ENCODE peak calls at places on chromosome 5, in four cellular contexts. C, R, M and L are unnamed samples.

GRCh38 chr5:50699737-50700136 is 33.3 kb downstream of the PARP8 start:
- DNase-seq in C (no peak), R (no peak), M (no peak), L (no peak)

GRCh38 chr5:5492087-5492933 is 69.8 kb downstream of the ICE1 start:
- DNase-seq in C (peak; percentile 52), R (peak; percentile 93), M (peak; percentile 26), L (no peak)

GRCh38 chr5:1227669-1228068 is 2.5 kb downstream of the SLC6A18 start:
- DNase-seq in C (peak; percentile 44), R (peak; percentile 36), M (no peak), L (no peak)

GRCh38 chr5:82641362-82641988 is 363.3 kb upstream of the RPS23 start:
- DNase-seq in C (peak; percentile 45), R (peak; percentile 75), M (peak; percentile 93), L (peak; percentile 83)

GRCh38 chr5:34618666-34619065 is 37.5 kb upstream of the RAI14 start:
- DNase-seq in C (no peak), R (no peak), M (no peak), L (no peak)

GRCh38 chr5:67693956-67694564 is 497.5 kb upstream of the CD180 start:
- DNase-seq in C (no peak), R (no peak), M (no peak), L (no peak)

GRCh38 chr5:107248065-107248695 is 422.6 kb downstream of the EFNA5 start:
- DNase-seq in C (peak; percentile 14), R (peak; percentile 41), M (no peak), L (no peak)

GRCh38 chr5:173715607-173716006 is 99.2 kb upstream of the BOD1 start:
- DNase-seq in C (no peak), R (no peak), M (no peak), L (no peak)

GRCh38 chr5:1917830-1918487 is 35.2 kb upstream of the IRX4 start:
- DNase-seq in C (no peak), R (no peak), M (no peak), L (no peak)

GRCh38 chr5:15831408-15831807 is 331.4 kb downstream of the FBXL7 start:
- DNase-seq in C (no peak), R (no peak), M (peak; percentile 17), L (no peak)

GRCh38 chr5:163458778-163459405 is 1.0 kb downstream of the NUDCD2 start:
- DNase-seq in C (no peak), R (no peak), M (no peak), L (no peak)

GRCh38 chr5:42962139-42962538 is 78.0 kb downstream of the ANXA2R start:
- DNase-seq in C (no peak), R (no peak), M (no peak), L (no peak)

GRCh38 chr5:156326718-156327259 is at the start of gene SGCD:
- DNase-seq in C (peak; percentile 10), R (no peak), M (peak; percentile 79), L (peak; percentile 61)

GRCh38 chr5:179840766-179841165 is 17.9 kb downstream of the MRNIP start:
- DNase-seq in C (no peak), R (no peak), M (no peak), L (no peak)

GRCh38 chr5:125042243-125042887 is 295.9 kb upstream of the ZNF608 start:
- DNase-seq in C (no peak), R (no peak), M (no peak), L (no peak)

GRCh38 chr5:157167219-157167621 is 1.2 kb upstream of the GARIN3 start:
- DNase-seq in C (no peak), R (no peak), M (no peak), L (no peak)

GRCh38 chr5:67200809-67201562 is 4.4 kb upstream of the CD180 start:
- DNase-seq in C (no peak), R (no peak), M (no peak), L (no peak)

GRCh38 chr5:27129926-27130325 is 91.5 kb upstream of the CDH9 start:
- DNase-seq in C (no peak), R (no peak), M (no peak), L (no peak)

GRCh38 chr5:52705720-52706119 is 82.0 kb upstream of the ITGA1 start:
- DNase-seq in C (no peak), R (no peak), M (no peak), L (no peak)

GRCh38 chr5:139658501-139658927 is 10.4 kb downstream of the CXXC5 start:
- DNase-seq in C (no peak), R (no peak), M (no peak), L (no peak)

GRCh38 chr5:147068998-147069397 is 165.8 kb upstream of the STK32A start:
- DNase-seq in C (no peak), R (no peak), M (no peak), L (no peak)

GRCh38 chr5:139762624-139763170 is 32.9 kb upstream of the PSD2 start:
- DNase-seq in C (no peak), R (no peak), M (no peak), L (no peak)

GRCh38 chr5:59622848-59623247 is 270.7 kb downstream of the PDE4D start:
- DNase-seq in C (no peak), R (no peak), M (no peak), L (no peak)

GRCh38 chr5:159096555-159097460 is 2.9 kb downstream of the EBF1 start:
- DNase-seq in C (no peak), R (no peak), M (no peak), L (no peak)

GRCh38 chr5:180135128-180135955 is 63.8 kb upstream of the RNF130 start:
- DNase-seq in C (no peak), R (no peak), M (no peak), L (peak; percentile 21)

GRCh38 chr5:75052461-75053285 is at the start of gene GCNT4:
- DNase-seq in C (peak; percentile 35), R (no peak), M (no peak), L (no peak)

GRCh38 chr5:168365581-168366081 is 74.2 kb downstream of the WWC1 start:
- DNase-seq in C (no peak), R (no peak), M (no peak), L (no peak)

GRCh38 chr5:151812757-151813309 is 41.1 kb downstream of the G3BP1 start:
- DNase-seq in C (no peak), R (no peak), M (no peak), L (no peak)

GRCh38 chr5:612498-613424 is 621 bp downstream of the CEP72 start:
- DNase-seq in C (no peak), R (peak; percentile 67), M (no peak), L (no peak)

GRCh38 chr5:125476888-125477585 is 730.6 kb upstream of the ZNF608 start:
- DNase-seq in C (no peak), R (no peak), M (no peak), L (no peak)

GRCh38 chr5:109479260-109479860 is 69.6 kb upstream of the PJA2 start:
- DNase-seq in C (no peak), R (no peak), M (no peak), L (no peak)

GRCh38 chr5:138775034-138775433 is 21.8 kb downstream of the CTNNA1 start:
- DNase-seq in C (peak; percentile 24), R (no peak), M (no peak), L (no peak)